ENCODE peak calls at places on chromosomes 3 and 15, in nine cellular contexts. B is esophagus muscularis mucosa, N is testis, O is stomach, G is spleen, Y is endothelial cell of umbilical vein, M is GM12878, X is breast epithelium, P is IMR-90. V is an unnamed sample.

GRCh38 chr3:188170461-188171459 is 16.8 kb downstream of the LPP start:
- DNase-seq in N (no peak), X (no peak), B (no peak), Y (no peak), P (no peak), O (no peak), M (no peak), G (no peak), V (no peak)

GRCh38 chr3:13484861-13485590 is 4.9 kb downstream of the HDAC11 start:
- DNase-seq in M (no peak), N (peak), B (no peak), Y (no peak), G (peak), P (peak), O (peak), X (peak), V (no peak)

GRCh38 chr15:100877551-100877950 is 2.1 kb upstream of the ALDH1A3 start:
- DNase-seq in O (no peak), G (no peak), N (no peak), P (no peak), X (no peak), B (no peak), Y (no peak), M (no peak), V (no peak)

GRCh38 chr15:44606740-44607139 is 56.7 kb downstream of the SPG11 start:
- DNase-seq in M (no peak), Y (no peak), B (no peak), P (no peak), O (no peak), X (no peak), N (no peak), G (no peak), V (no peak)

GRCh38 chr3:75737831-75738493 is 47.4 kb downstream of the ZNF717 start:
- DNase-seq in O (no peak), Y (peak), N (no peak), B (no peak), G (no peak), X (no peak), M (no peak), P (peak), V (no peak)

GRCh38 chr3:196219194-196219969 is 3.0 kb downstream of the SLC51A start:
- DNase-seq in N (peak), G (peak), X (no peak), O (no peak), Y (peak), B (no peak), P (peak), M (peak), V (no peak)

GRCh38 chr3:47404955-47405790 is 24.4 kb downstream of the PTPN23 start:
- DNase-seq in N (peak), O (peak), G (no peak), B (no peak), X (no peak), Y (no peak), P (no peak), M (no peak), V (no peak)

GRCh38 chr3:30476373-30477082 is 129.9 kb upstream of the TGFBR2 start:
- DNase-seq in M (no peak), O (no peak), Y (peak), P (peak), N (no peak), X (no peak), G (no peak), B (no peak), V (no peak)

GRCh38 chr15:41655716-41656115 is 4.5 kb upstream of the MGA start:
- DNase-seq in O (no peak), X (no peak), N (no peak), P (peak), G (no peak), M (no peak), B (no peak), Y (no peak), V (no peak)

GRCh38 chr3:112303811-112304325 is 9.9 kb upstream of the SLC9C1 start:
- DNase-seq in Y (peak), O (no peak), G (no peak), X (no peak), N (peak), B (no peak), M (no peak), P (peak), V (no peak)

GRCh38 chr15:70276401-70276800 is 178.7 kb upstream of the TLE3 start:
- DNase-seq in N (no peak), Y (no peak), P (no peak), G (no peak), O (no peak), X (no peak), M (no peak), B (no peak), V (no peak)
- TF ChIP-seq POLR2A in N (no peak), Y (no peak), P (no peak), G (no peak), O (no peak), X (no peak), M (no peak), B (no peak), V (no peak)

GRCh38 chr3:170397579-170398177 is 21.0 kb upstream of the CLDN11 start:
- DNase-seq in X (no peak), B (no peak), M (no peak), P (no peak), Y (no peak), G (no peak), N (no peak), O (no peak), V (no peak)
- H3K27ac ChIP-seq in X (no peak), B (no peak), M (no peak), P (no peak), Y (no peak), G (no peak), N (no peak), O (no peak), V (no peak)

GRCh38 chr15:68819451-68820204 is 1.1 kb downstream of the ANP32A start:
- DNase-seq in O (peak), M (no peak), N (peak), X (no peak), Y (peak), B (no peak), G (peak), P (peak), V (no peak)
- TF ChIP-seq POLR2A in O (no peak), M (peak), N (no peak), X (no peak), Y (no peak), B (no peak), G (no peak), P (no peak), V (no peak)

GRCh38 chr3:9184464-9184835 is 65.0 kb downstream of the SRGAP3 start:
- DNase-seq in P (no peak), B (no peak), O (no peak), N (no peak), X (no peak), G (no peak), Y (no peak), M (no peak), V (no peak)

GRCh38 chr3:9183011-9183410 is 66.4 kb downstream of the SRGAP3 start:
- DNase-seq in P (no peak), B (no peak), O (no peak), X (no peak), M (no peak), N (peak), Y (no peak), G (no peak), V (no peak)

GRCh38 chr3:9185701-9186100 is 63.7 kb downstream of the SRGAP3 start:
- DNase-seq in N (no peak), Y (no peak), O (no peak), G (no peak), X (no peak), P (no peak), M (no peak), B (no peak), V (no peak)

GRCh38 chr3:9185046-9185445 is 64.4 kb downstream of the SRGAP3 start:
- DNase-seq in G (no peak), P (no peak), N (no peak), X (no peak), Y (no peak), B (no peak), O (no peak), M (no peak), V (no peak)

DNA sequence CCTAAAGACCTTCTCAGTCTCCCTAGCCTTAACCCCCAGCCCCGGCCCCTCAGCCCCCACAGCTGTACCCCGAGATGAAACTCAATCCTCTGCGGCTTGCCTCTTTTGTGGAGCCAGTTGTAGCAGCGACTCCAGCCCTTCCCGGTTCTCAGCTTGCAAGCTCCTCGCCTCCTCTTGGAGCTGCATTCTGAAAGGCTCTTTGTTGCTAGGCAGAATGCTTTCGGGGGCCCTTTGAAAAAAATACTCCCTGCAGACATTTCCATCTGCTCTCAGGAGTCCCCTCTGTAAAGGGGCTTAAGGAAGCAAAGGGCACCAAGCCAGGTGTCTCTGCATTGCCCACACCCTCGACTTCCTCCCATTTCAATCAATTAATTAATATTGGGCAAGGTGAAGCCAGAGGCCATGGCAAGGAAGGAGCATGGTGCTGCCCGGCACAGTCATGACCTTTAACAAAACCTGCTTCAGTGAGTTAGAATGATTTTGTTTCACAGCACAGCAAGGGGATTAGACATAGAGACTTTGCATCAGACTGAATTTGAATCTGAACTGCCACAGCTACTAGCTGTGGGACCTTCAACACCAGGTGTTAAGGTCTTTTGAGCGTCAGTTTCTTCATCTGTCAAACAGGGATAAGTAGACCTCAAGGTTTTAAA is 65.5 kb downstream of the SRGAP3 start:
- DNase-seq in G (no peak), P (no peak), X (no peak), N (no peak), Y (no peak), M (no peak), O (no peak), B (no peak), V (no peak)
- H3K27ac ChIP-seq in G (no peak), P (no peak), X (peak), N (no peak), Y (no peak), M (no peak), O (no peak), B (no peak), V (no peak)